ENCODE peak calls at places on chromosomes 13 and 19, in six cellular contexts. J, C, U, G, D and Z are unnamed samples.

GRCh38 chr13:110388141-110388943 is 81.3 kb downstream of the COL4A2 start:
- DNase-seq in D (peak), C (no peak), J (no peak), U (no peak), G (peak), Z (peak)

GRCh38 chr19:16206637-16207036 is 8.9 kb downstream of the AP1M1 start:
- DNase-seq in U (no peak), D (no peak), C (no peak), J (no peak), G (no peak), Z (no peak)

GRCh38 chr13:59391696-59392095 is 772.0 kb downstream of the DIAPH3 start:
- DNase-seq in G (peak), U (peak), D (peak), J (peak), C (peak), Z (no peak)

GRCh38 chr19:19213822-19214558 is 2.2 kb downstream of the NCAN start:
- DNase-seq in D (no peak), G (no peak), U (no peak), J (no peak), C (no peak), Z (no peak)

GRCh38 chr19:18426416-18426767 is 7.2 kb downstream of the SSBP4 start:
- DNase-seq in D (no peak), G (no peak), C (no peak), U (no peak), J (no peak), Z (no peak)

GRCh38 chr19:49212302-49212701 is 54.7 kb downstream of the TRPM4 start:
- DNase-seq in C (no peak), J (no peak), G (no peak), U (no peak), D (peak), Z (no peak)

GRCh38 chr19:3028305-3029069 is 593 bp downstream of the TLE2 start:
- DNase-seq in G (no peak), J (no peak), U (no peak), D (no peak), C (peak), Z (no peak)

GRCh38 chr19:1061987-1062386 is 5.0 kb upstream of the ARHGAP45 start:
- DNase-seq in U (no peak), G (no peak), C (peak), D (no peak), J (no peak), Z (no peak)

GRCh38 chr13:103540394-103540793 is 474.2 kb upstream of the SLC10A2 start:
- DNase-seq in D (no peak), C (no peak), J (no peak), U (no peak), G (no peak), Z (no peak)

GRCh38 chr19:58128041-58128685 is 22.4 kb downstream of the ZNF329 start:
- DNase-seq in D (peak), G (no peak), C (no peak), J (no peak), U (no peak), Z (no peak)

GRCh38 chr13:21310220-21310619 is 133.8 kb downstream of the MRPL57 start:
- DNase-seq in C (no peak), U (no peak), G (peak), D (no peak), J (no peak), Z (no peak)

GRCh38 chr13:32938907-32939306 is 77.3 kb upstream of the KL start:
- DNase-seq in D (peak), J (no peak), G (peak), C (no peak), U (no peak), Z (no peak)

GRCh38 chr19:17402982-17403855 is 2.2 kb downstream of the BST2 start:
- DNase-seq in C (no peak), D (no peak), U (peak), G (peak), J (no peak), Z (no peak)

GRCh38 chr19:7692417-7693088 is 9.4 kb downstream of the FCER2 start:
- DNase-seq in D (no peak), G (no peak), U (no peak), C (no peak), J (no peak), Z (no peak)

GRCh38 chr13:42071667-42072419 is 23.4 kb downstream of the DGKH start:
- DNase-seq in U (no peak), C (no peak), G (peak), D (no peak), J (no peak), Z (no peak)

GRCh38 chr13:41565221-41565620 is 107.9 kb downstream of the RGCC start:
- DNase-seq in G (peak), J (no peak), U (no peak), D (peak), C (no peak), Z (no peak)

GRCh38 chr19:30078381-30078910 is 136.4 kb downstream of the URI1 start:
- DNase-seq in D (no peak), C (no peak), U (no peak), G (no peak), J (no peak), Z (peak)

GRCh38 chr19:49186108-49186507 is 28.5 kb downstream of the TRPM4 start:
- DNase-seq in G (no peak), C (no peak), D (no peak), U (no peak), J (no peak), Z (no peak)

GRCh38 chr19:43446746-43447489 is 18.5 kb downstream of the LYPD3 start:
- DNase-seq in C (peak), J (no peak), U (peak), G (peak), D (peak), Z (peak)

GRCh38 chr19:45038931-45039893 is at the start of gene CLASRP:
- DNase-seq in C (peak), G (peak), J (peak), U (peak), D (peak), Z (peak)

GRCh38 chr13:37791699-37792098 is 77.9 kb downstream of the TRPC4 start:
- DNase-seq in C (no peak), U (no peak), J (no peak), G (no peak), D (peak), Z (no peak)

GRCh38 chr13:99974939-99975561 is 3.5 kb upstream of the ZIC5 start:
- DNase-seq in G (no peak), U (no peak), J (no peak), D (no peak), C (peak), Z (no peak)

GRCh38 chr13:99973786-99974185 is 2.2 kb upstream of the ZIC5 start:
- DNase-seq in G (no peak), J (no peak), D (no peak), U (no peak), C (no peak), Z (no peak)

GRCh38 chr13:99975626-99976025 is 4.1 kb upstream of the ZIC5 start:
- DNase-seq in D (no peak), G (no peak), C (no peak), J (no peak), U (no peak), Z (no peak)

GRCh38 chr13:99973163-99973785 is 1.7 kb upstream of the ZIC5 start:
- DNase-seq in U (no peak), G (no peak), C (no peak), D (no peak), J (no peak), Z (no peak)

DNA sequence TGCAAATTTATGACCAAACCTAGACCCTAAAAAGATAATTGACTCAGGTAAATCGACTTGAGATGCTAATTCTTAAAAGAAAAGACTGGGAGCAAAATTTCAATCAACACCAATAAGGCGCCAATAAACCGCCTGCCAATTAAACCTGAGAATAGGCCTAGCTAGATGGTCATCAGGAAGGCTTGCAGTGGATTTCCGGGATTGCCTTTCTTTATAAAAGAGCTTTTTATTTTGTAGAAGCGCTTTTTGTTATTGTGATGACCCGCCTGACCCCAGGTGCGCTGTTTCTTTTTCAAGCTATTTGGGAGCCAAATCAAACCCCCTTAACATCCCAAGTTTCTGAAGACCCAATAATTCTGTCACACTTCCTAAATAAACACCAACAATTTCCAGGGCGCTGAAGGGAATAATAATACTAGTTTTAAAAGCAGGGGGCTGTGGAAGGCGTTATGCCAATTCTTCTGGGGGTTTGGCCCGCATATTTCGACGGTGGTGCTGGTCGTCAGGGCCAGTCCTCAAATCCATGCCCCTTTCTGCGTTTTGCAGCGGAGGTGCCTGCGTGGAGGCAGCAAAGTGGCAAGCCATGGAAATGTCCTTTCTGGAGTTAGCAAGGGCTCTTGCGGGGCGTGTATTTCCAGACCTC is 2.9 kb upstream of the ZIC5 start:
- DNase-seq in J (no peak), U (no peak), D (no peak), G (no peak), C (no peak), Z (no peak)
- H3K4me3 ChIP-seq in J (no peak), U (no peak), D (no peak), G (no peak), C (no peak), Z (no peak)

GRCh38 chr19:51570962-51571575 is at the start of gene ZNF175:
- DNase-seq in C (peak), U (peak), G (peak), D (peak), J (peak), Z (peak)

GRCh38 chr19:51572415-51572814 is 1.3 kb downstream of the ZNF175 start:
- DNase-seq in J (no peak), C (no peak), U (no peak), D (peak), G (peak), Z (no peak)

GRCh38 chr19:51571599-51571998 is 516 bp downstream of the ZNF175 start:
- DNase-seq in D (no peak), C (no peak), U (no peak), G (peak), J (no peak), Z (no peak)

GRCh38 chr19:51572908-51573307 is 1.8 kb downstream of the ZNF175 start:
- DNase-seq in G (peak), D (peak), C (no peak), U (no peak), J (no peak), Z (no peak)

GRCh38 chr19:51573331-51573730 is 2.2 kb downstream of the ZNF175 start:
- DNase-seq in D (peak), U (no peak), J (no peak), C (no peak), G (peak), Z (no peak)
- H3K4me3 ChIP-seq in D (peak), U (no peak), J (no peak), C (no peak), G (peak), Z (no peak)

GRCh38 chr13:46571189-46571901 is 18.4 kb downstream of the LRCH1 start:
- DNase-seq in U (no peak), C (no peak), J (no peak), D (peak), G (peak), Z (no peak)
- H3K4me3 ChIP-seq in U (no peak), C (no peak), J (no peak), D (no peak), G (no peak), Z (no peak)

GRCh38 chr19:41987141-41987860 is 6.7 kb downstream of the ATP1A3 start:
- DNase-seq in C (no peak), J (no peak), U (no peak), D (no peak), G (no peak), Z (no peak)
- H3K4me3 ChIP-seq in C (no peak), J (no peak), U (no peak), D (no peak), G (no peak), Z (no peak)

GRCh38 chr19:33193269-33193863 is 764 bp upstream of the LRP3 start:
- DNase-seq in G (no peak), U (no peak), C (no peak), J (no peak), D (no peak), Z (no peak)
- H3K4me3 ChIP-seq in G (peak), U (no peak), C (no peak), J (peak), D (no peak), Z (peak)